ENCODE peak calls at places on chromosomes 13 and 19, in six cellular contexts. S is upper lobe of right lung, V is SJCRH30, C is neuronal stem cell, R is GM23248, B is fibroblast of lung. W is an unnamed sample. For H3K4me1, the result is how much of the 10 kb centered on the place peaks cover.

GRCh38 chr19:49567722-49568454 is 12.5 kb downstream of the NOSIP start:
- DNase-seq in S (no peak), V (no peak), C (no peak), R (peak), B (no peak), W (no peak)

GRCh38 chr19:33461256-33462111 is 60.1 kb downstream of the PEPD start:
- DNase-seq in S (peak), V (peak), C (no peak), R (no peak), B (no peak), W (peak)

GRCh38 chr19:58304255-58304654 is 922 bp upstream of the ERVK3-1 start:
- DNase-seq in S (no peak), V (no peak), C (no peak), R (no peak), B (no peak), W (no peak)

GRCh38 chr13:61286148-61286745 is 129.4 kb downstream of the PCDH20 start:
- DNase-seq in S (no peak), V (peak), C (peak), R (no peak), B (no peak), W (no peak)

GRCh38 chr13:59490651-59491050 is 673.1 kb downstream of the DIAPH3 start:
- DNase-seq in S (no peak), V (no peak), C (no peak), R (no peak), B (no peak), W (no peak)

GRCh38 chr19:36604656-36605100 is 435 bp upstream of the ZNF382 start:
- DNase-seq in S (peak), V (peak), C (no peak), R (peak), B (peak), W (peak)

GRCh38 chr19:48613024-48613851 is 1.6 kb downstream of the FAM83E start:
- DNase-seq in S (peak), V (no peak), C (no peak), R (no peak), B (no peak), W (no peak)

GRCh38 chr13:40961224-40961623 is 57.9 kb downstream of the ELF1 start:
- DNase-seq in S (no peak), V (no peak), C (no peak), R (no peak), B (no peak), W (no peak)

GRCh38 chr13:54449922-54450321 is 1421.3 kb downstream of the OLFM4 start:
- DNase-seq in S (no peak), V (no peak), C (no peak), R (no peak), B (no peak), W (no peak)

GRCh38 chr13:99666146-99666805 is 165.0 kb downstream of the TM9SF2 start:
- DNase-seq in S (no peak), V (no peak), C (no peak), R (no peak), B (no peak), W (no peak)

GRCh38 chr13:99662678-99663077 is 161.4 kb downstream of the TM9SF2 start:
- DNase-seq in S (no peak), V (no peak), C (no peak), R (no peak), B (no peak), W (no peak)

GRCh38 chr13:99663185-99663825 is 162.0 kb downstream of the TM9SF2 start:
- DNase-seq in S (no peak), V (no peak), C (no peak), R (no peak), B (no peak), W (no peak)

GRCh38 chr13:99663908-99664307 is 162.6 kb downstream of the TM9SF2 start:
- DNase-seq in S (no peak), V (no peak), C (no peak), R (no peak), B (no peak), W (no peak)

DNA sequence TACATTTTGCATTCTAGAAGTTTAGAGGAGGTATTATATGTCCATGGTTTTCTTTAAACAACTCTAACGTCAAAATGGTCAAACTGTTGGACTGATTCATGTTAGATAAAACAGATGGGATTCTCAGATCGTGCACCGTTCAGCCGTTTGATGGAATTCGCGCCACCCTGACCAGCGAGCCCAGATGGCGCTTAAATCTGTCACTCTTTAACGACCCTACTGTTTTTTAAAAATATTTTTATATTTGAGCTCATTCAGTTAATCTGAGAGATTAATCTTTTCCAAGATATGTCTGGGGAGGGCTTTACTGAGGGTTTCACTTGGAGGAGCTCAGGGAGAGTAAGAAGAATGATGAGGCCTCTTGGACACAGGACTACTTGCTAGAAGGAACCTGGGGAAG is 164.4 kb downstream of the TM9SF2 start:
- DNase-seq in S (no peak), V (no peak), C (no peak), R (no peak), B (no peak), W (no peak)
- H3K4me1 ChIP-seq in S (under half), V (under half), C (under half), R (under half), B (under half), W (under half)

GRCh38 chr13:51997641-51998330 is 13.5 kb downstream of the ATP7B start:
- DNase-seq in S (no peak), V (peak), C (no peak), R (no peak), B (no peak), W (no peak)

GRCh38 chr13:51996660-51997059 is 14.6 kb downstream of the ATP7B start:
- DNase-seq in S (no peak), V (no peak), C (no peak), R (no peak), B (no peak), W (no peak)

GRCh38 chr13:51998723-51999471 is 12.4 kb downstream of the ATP7B start:
- DNase-seq in S (no peak), V (no peak), C (no peak), R (no peak), B (no peak), W (no peak)

GRCh38 chr13:51999525-51999924 is 11.7 kb downstream of the ATP7B start:
- DNase-seq in S (no peak), V (no peak), C (no peak), R (peak), B (peak), W (peak)

GRCh38 chr13:51995677-51996551 is 15.3 kb downstream of the ATP7B start:
- DNase-seq in S (no peak), V (no peak), C (no peak), R (no peak), B (peak), W (no peak)
- H3K4me3 ChIP-seq in S (no peak), V (no peak), C (no peak), R (no peak), B (no peak), W (no peak)

GRCh38 chr13:27663947-27664346 is 42.3 kb downstream of the POLR1D start:
- DNase-seq in S (no peak), V (no peak), C (no peak), R (no peak), B (no peak), W (no peak)

GRCh38 chr13:27665333-27665732 is 43.6 kb downstream of the POLR1D start:
- DNase-seq in S (no peak), V (no peak), C (no peak), R (peak), B (no peak), W (no peak)

GRCh38 chr13:27660511-27660910 is 38.8 kb downstream of the POLR1D start:
- DNase-seq in S (no peak), V (no peak), C (no peak), R (no peak), B (no peak), W (no peak)

GRCh38 chr13:27661017-27661416 is 39.3 kb downstream of the POLR1D start:
- DNase-seq in S (no peak), V (no peak), C (no peak), R (no peak), B (no peak), W (no peak)

DNA sequence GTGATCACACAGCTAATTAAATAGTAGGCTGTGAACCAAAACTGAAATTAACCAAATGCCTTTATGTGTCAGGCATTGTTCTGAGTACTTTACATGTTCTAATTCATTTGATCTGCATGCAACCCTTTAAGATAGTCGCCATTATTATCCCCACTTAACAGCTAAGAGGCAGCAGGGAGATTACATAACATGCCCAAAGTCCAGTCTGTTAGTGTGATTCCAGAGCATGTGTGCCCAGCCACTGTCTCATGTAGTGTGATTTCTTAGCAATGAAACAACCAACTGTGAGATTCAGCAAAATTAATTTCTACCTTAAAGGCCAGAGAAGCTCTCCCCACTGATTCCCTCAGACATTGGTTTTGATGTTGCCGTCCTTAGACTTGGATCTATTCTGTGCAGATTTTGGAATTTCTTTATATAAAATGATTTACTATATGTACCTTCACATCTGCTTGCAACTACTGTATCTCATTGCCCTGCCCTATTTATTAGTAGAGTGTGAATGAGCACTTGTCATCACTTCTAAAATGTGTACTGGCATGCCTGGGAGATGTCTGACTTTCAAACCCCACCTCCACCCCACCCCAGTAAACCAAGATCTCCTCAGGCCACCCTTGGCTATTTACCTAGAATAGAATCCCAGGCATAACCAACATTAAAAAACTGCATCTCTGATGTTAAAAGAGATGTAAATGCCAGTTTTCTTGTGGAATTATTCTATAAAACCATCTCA is 41.2 kb downstream of the POLR1D start:
- DNase-seq in S (no peak), V (no peak), C (no peak), R (no peak), B (no peak), W (no peak)
- H3K27ac ChIP-seq in S (no peak), V (no peak), C (no peak), R (no peak), B (no peak), W (no peak)

DNA sequence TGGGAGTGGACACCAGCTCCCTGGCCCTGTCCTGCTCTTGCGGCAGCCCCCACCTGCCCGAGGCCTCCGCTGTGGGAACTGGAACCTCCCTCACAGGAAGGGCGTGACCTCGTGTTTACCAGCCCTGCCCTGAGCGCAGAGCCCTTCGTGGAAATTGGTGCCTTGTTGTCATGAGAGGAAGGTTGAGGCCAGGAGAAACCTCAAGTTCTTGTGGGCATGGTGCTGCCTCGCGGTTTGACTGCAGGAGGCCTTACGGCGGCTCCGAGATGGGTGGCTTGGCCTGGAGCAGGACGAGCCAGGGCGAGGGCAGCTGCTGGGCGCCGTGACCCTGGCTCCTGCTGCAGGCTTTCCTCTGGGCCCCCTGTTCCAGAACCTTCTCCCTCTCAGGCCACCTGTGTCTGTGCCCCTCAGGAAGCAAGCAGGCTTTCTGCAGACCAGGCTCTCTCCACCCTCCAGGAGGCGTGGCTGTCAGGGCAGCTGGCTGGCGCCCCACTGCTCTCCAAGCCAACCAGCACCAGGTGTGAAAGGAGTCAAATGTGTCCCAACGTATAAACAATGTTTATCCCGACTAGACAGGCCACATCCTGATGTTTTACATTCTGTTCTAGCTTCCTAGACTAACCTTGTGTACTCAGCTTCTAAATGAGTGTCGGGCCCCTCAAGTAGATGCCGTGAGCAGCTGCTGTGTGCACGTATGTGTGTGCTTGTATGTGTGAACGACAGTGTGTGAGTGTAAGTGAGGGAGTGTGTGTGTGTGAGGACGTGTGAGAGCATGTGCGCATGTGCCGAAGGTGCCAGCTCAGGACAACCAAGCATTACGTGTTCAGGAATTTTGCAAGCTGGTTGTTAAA is 10.4 kb upstream of the RASA3 start:
- DNase-seq in S (peak), V (peak), C (no peak), R (no peak), B (no peak), W (peak)
- H3K4me1 ChIP-seq in S (under half), V (under half), C (under half), R (under half), B (under half), W (under half)

DNA sequence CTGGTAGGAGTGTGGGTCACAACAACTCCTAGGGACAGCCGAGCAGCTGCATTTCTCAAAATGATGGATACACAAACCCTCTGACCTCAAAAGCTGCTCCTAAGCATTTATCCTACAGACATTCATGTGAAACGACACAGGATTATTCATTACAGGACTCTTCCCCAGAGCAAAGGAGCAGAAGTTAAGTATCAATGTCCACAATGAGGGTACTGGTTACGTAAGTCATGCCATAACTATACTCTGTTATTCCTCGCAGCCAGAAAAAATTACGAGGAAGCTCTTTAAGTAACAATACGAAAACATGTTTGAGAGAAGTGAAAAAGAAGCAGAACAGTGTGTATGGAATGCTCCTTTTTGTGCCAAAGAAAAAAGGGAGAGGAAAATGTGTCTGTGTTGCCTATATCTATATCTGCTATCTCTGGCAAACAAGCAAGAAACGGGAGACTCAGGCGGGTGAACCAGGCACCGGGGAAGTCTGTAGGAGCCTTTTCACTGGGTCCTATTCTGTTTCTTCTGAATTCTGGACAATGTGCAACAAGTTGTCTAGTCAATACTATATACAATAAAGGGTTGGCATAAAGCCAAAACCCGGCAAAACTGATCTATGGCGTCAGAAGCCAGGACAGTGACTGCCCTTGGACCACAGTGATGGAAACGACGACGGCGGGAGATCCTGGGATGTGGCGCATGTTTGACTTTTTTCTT is 1.3 kb downstream of the ISOC2 start:
- DNase-seq in S (no peak), V (no peak), C (no peak), R (peak), B (peak), W (no peak)
- H3K4me3 ChIP-seq in S (peak), V (peak), C (peak), R (peak), B (peak), W (peak)

DNA sequence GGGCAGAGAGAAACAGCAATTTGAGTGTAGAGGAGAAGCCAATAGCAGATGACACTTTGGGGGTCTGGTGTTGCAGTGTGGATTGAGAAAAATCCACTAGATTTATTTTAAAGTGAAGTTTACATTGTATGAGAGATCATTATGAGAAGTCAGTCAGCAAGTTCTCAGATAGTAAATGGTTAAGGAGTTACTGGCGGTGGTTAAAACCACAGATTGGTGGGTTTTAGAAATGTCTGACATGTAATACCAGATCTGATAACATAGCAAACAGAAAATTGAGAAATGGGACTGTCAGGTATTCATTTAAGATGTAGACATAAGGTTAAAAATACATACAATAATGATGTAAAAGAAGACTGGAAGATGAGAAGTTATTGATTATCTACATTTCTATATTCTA is 7.2 kb downstream of the ABHD13 start:
- DNase-seq in S (no peak), V (no peak), C (no peak), R (no peak), B (no peak), W (no peak)
- H3K27ac ChIP-seq in S (no peak), V (no peak), C (no peak), R (no peak), B (no peak), W (no peak)

W was measured in lower lobe of right lung.